ENCODE peak calls at places on chromosomes 11 and 22, in five cellular contexts. Y is A549, E is HepG2, X is K562, C is GM12878. V is an unnamed sample.

GRCh38 chr11:66002648-66003225 is 434 bp downstream of the BANF1 start:
- DNase-seq in C (no peak), Y (peak; percentile 44), E (peak; percentile 45), X (peak; percentile 93), V (peak; percentile 48)

GRCh38 chr22:29270475-29271271 is 2.6 kb downstream of the EWSR1 start:
- DNase-seq in E (peak; percentile 69), X (no peak), C (no peak), Y (no peak), V (peak; percentile 58)

GRCh38 chr11:100942016-100942415 is 187.6 kb downstream of the PGR start:
- DNase-seq in Y (no peak), E (no peak), X (no peak), C (no peak), V (peak; percentile 45)

GRCh38 chr11:76850815-76851214 is 9.9 kb upstream of the ACER3 start:
- DNase-seq in E (no peak), Y (no peak), X (no peak), C (no peak), V (no peak)

GRCh38 chr11:66417000-66417399 is 3.8 kb upstream of the NPAS4 start:
- DNase-seq in Y (no peak), C (no peak), X (no peak), E (no peak), V (no peak)

GRCh38 chr11:65504671-65505433 is 6.0 kb downstream of the MALAT1 start:
- DNase-seq in E (no peak), X (no peak), Y (no peak), C (no peak), V (peak; percentile 46)

GRCh38 chr11:61630104-61630503 is 49.2 kb upstream of the SYT7 start:
- DNase-seq in C (no peak), E (no peak), Y (no peak), X (no peak), V (no peak)

GRCh38 chr11:125618383-125618782 is 6.6 kb upstream of the CHEK1 start:
- DNase-seq in E (no peak), X (no peak), Y (no peak), C (no peak), V (no peak)

GRCh38 chr11:86145439-86146156 is 76.7 kb upstream of the PICALM start:
- DNase-seq in Y (no peak), C (no peak), E (peak; percentile 37), X (no peak), V (no peak)

GRCh38 chr22:44410396-44411056 is 87.5 kb downstream of the RTL6 start:
- DNase-seq in E (no peak), X (no peak), Y (no peak), C (no peak), V (no peak)

GRCh38 chr11:121508449-121508848 is 55.7 kb upstream of the SORL1-AS1 start:
- DNase-seq in Y (no peak), E (no peak), C (no peak), X (no peak), V (no peak)

GRCh38 chr11:75262436-75262835 is 21.9 kb downstream of the TPBGL start:
- DNase-seq in C (no peak), X (no peak), E (no peak), Y (no peak), V (no peak)

GRCh38 chr11:20342347-20343279 is 20.9 kb upstream of the HTATIP2 start:
- DNase-seq in E (peak; percentile 61), C (no peak), Y (no peak), X (no peak), V (no peak)

GRCh38 chr11:27914080-27914479 is 193.9 kb downstream of the KIF18A start:
- DNase-seq in E (no peak), X (no peak), Y (no peak), C (no peak), V (peak; percentile 67)

GRCh38 chr11:67276821-67277230 is 10.6 kb downstream of the GRK2 start:
- DNase-seq in Y (no peak), C (no peak), X (peak; percentile 66), E (no peak), V (peak; percentile 45)

GRCh38 chr11:33258631-33259184 is 1.5 kb downstream of the HIPK3 start:
- DNase-seq in C (no peak), X (no peak), E (peak; percentile 53), Y (no peak), V (peak; percentile 56)

GRCh38 chr11:61551630-61552029 is 29.2 kb downstream of the SYT7 start:
- DNase-seq in C (no peak), E (no peak), X (no peak), Y (peak; percentile 39), V (peak; percentile 50)

GRCh38 chr11:73866095-73866579 is 10.5 kb downstream of the COA4 start:
- DNase-seq in Y (no peak), X (no peak), C (no peak), E (no peak), V (peak; percentile 69)

GRCh38 chr11:12233602-12233925 is 123.2 kb downstream of the MICAL2 start:
- DNase-seq in X (no peak), E (no peak), Y (no peak), C (no peak), V (no peak)

GRCh38 chr11:12232160-12232559 is 121.8 kb downstream of the MICAL2 start:
- DNase-seq in Y (no peak), X (no peak), C (no peak), E (no peak), V (peak; percentile 51)

GRCh38 chr11:12235080-12235479 is 124.7 kb downstream of the MICAL2 start:
- DNase-seq in X (no peak), E (no peak), Y (no peak), C (no peak), V (no peak)

GRCh38 chr11:12234216-12234615 is 123.8 kb downstream of the MICAL2 start:
- DNase-seq in E (no peak), X (no peak), C (no peak), Y (no peak), V (no peak)

GRCh38 chr11:12232819-12233601 is 122.6 kb downstream of the MICAL2 start:
- DNase-seq in X (no peak), E (no peak), Y (peak; percentile 32), C (no peak), V (peak; percentile 95)
- TF ChIP-seq RAD21 in X (no peak), E (no peak), Y (no peak), C (no peak), V (peak; percentile 13)

GRCh38 chr22:36221799-36222751 is 17.3 kb downstream of the APOL2 start:
- DNase-seq in C (no peak), Y (peak; percentile 19), E (peak; percentile 37), X (peak; percentile 29), V (no peak)
- TF ChIP-seq BHLHE40 in C (no peak), Y (no peak), E (no peak), X (no peak), V (no peak)

GRCh38 chr11:70378506-70379134 is 19.7 kb upstream of the CTTN start:
- DNase-seq in Y (no peak), E (no peak), X (no peak), C (no peak), V (no peak)

GRCh38 chr11:70381350-70381749 is 17.0 kb upstream of the CTTN start:
- DNase-seq in E (no peak), Y (no peak), C (no peak), X (no peak), V (no peak)

GRCh38 chr11:70381872-70382842 is 16.2 kb upstream of the CTTN start:
- DNase-seq in X (peak; percentile 64), Y (peak; percentile 69), C (no peak), E (no peak), V (peak; percentile 95)

GRCh38 chr11:70376621-70377020 is 21.7 kb upstream of the CTTN start:
- DNase-seq in Y (no peak), C (no peak), X (no peak), E (no peak), V (no peak)

DNA sequence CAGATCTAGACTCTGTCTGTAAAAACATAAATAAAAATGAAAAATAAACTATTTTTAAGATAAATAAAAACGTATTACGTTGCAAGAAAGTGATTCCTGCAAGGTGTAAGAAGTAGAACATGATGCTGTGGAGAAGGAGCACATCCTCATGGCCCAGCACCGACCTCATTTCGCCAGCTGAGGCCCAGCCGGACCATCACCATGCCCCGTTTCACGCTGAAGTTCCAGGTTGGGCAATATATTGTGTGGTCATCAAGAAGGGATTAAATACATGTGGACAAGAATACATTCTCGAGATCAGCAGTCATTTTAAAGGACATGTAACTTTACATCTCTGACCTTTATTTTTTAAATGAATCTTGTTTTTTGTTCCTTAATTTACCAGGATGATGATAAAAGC is 20.7 kb upstream of the CTTN start:
- DNase-seq in E (no peak), C (no peak), Y (no peak), X (no peak), V (no peak)
- TF ChIP-seq RAD21 in E (no peak), C (no peak), Y (no peak), X (no peak), V (no peak)

DNA sequence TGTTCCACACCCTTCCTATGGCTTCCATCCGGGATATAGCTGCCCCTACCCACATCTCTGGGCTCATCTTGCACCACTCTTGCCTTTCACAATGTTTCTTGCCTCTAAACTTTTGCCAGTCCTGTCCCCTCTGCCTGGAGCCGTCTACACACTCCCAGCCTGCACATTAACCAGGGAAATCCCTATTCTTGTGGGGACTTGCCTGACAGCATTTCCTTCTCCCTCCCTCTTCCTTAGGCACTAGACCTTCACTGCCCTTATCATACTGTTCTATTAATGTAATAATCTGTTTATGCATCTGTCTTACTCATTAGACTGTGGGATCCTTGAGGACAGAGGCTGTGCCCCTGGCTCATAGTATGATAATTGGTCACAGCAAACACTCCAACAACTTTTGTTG is 5.8 kb upstream of the TTC12 start:
- DNase-seq in C (no peak), Y (no peak), E (no peak), X (no peak), V (no peak)
- TF ChIP-seq BHLHE40 in C (no peak), Y (no peak), E (no peak), X (no peak), V (no peak)

GRCh38 chr11:118911113-118911879 is 14.4 kb downstream of the BCL9L start:
- DNase-seq in E (peak; percentile 83), X (peak; percentile 60), C (no peak), Y (no peak), V (peak; percentile 52)
- TF ChIP-seq RAD21 in E (no peak), X (no peak), C (no peak), Y (no peak), V (no peak)

GRCh38 chr22:22752199-22752555 is 107.8 kb downstream of the GGTLC2 start:
- DNase-seq in C (no peak), X (no peak), Y (no peak), E (no peak), V (no peak)
- TF ChIP-seq BHLHE40 in C (no peak), X (no peak), Y (no peak), E (no peak), V (no peak)

DNA sequence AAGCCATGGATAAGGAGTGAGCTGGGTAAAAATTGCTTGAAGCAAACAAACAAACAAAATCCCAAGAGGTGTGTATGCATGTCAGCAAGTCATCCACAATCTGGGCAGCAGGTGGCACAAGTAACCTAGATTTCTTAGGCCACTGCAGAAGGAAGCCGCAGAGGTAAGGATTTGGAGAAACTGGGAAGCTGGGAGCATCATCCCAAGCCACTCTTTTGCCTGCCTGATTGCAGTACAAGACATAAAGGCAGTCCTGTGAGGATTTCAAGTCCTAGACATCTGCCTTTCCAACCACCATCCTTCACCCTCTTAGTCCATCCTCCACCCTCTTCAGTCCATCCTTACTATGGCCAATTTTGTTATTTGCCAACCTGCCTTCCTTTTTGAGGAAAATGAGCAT is 67.2 kb upstream of the BMAL1 start:
- DNase-seq in X (peak; percentile 21), Y (peak; percentile 72), C (no peak), E (peak; percentile 57), V (peak; percentile 84)
- TF ChIP-seq RAD21 in X (peak; percentile 68), Y (peak; percentile 99), C (peak; percentile 74), E (peak; percentile 46), V (peak; percentile 95)

V was measured in IMR-90.